ENCODE peak calls at places on chromosomes 7 and 10, in nine cellular contexts. B is heart left ventricle, P is neural crest cell, U is C1 segment of cervical spinal cord, F is GM03348, Q is Daoy, V is thoracic aorta, S is heart right ventricle, X is lower lobe of right lung. R is an unnamed sample.

GRCh38 chr7:28243861-28244260 is 63.3 kb upstream of the JAZF1 start:
- DNase-seq in B (no peak), U (no peak), Q (no peak), S (no peak), X (no peak), V (no peak), F (no peak), P (no peak), R (no peak)

GRCh38 chr7:105521731-105522458 is at the start of gene PUS7:
- DNase-seq in X (peak; percentile 91), V (peak; percentile 42), Q (peak; percentile 98), P (peak; percentile 74), B (peak; percentile 90), F (peak; percentile 98), U (peak; percentile 88), S (peak; percentile 87), R (peak; percentile 91)

GRCh38 chr7:19181634-19182033 is 36.4 kb upstream of the FERD3L start:
- DNase-seq in P (no peak), Q (no peak), X (no peak), V (no peak), F (no peak), B (no peak), S (no peak), U (no peak), R (no peak)

GRCh38 chr10:68135362-68135761 is 26.1 kb downstream of the MYPN start:
- DNase-seq in P (no peak), X (no peak), B (no peak), F (peak; percentile 50), S (no peak), U (no peak), Q (no peak), V (no peak), R (no peak)

GRCh38 chr10:47311900-47312662 is 10.2 kb upstream of the GDF2 start:
- DNase-seq in F (peak; percentile 94), P (peak; percentile 80), B (peak; percentile 83), X (peak; percentile 87), S (peak; percentile 79), U (peak; percentile 20), Q (peak; percentile 81), V (peak; percentile 60), R (peak; percentile 88)

GRCh38 chr10:17993361-17993760 is 41.6 kb downstream of the SLC39A12 start:
- DNase-seq in P (no peak), F (no peak), X (no peak), V (no peak), B (no peak), U (no peak), S (no peak), Q (no peak), R (no peak)

GRCh38 chr7:114819629-114820362 is 102.1 kb upstream of the MDFIC start:
- DNase-seq in Q (peak; percentile 95), U (no peak), X (no peak), F (peak; percentile 79), S (no peak), P (no peak), V (no peak), B (no peak), R (peak; percentile 21)

GRCh38 chr10:20714979-20715378 is 182.1 kb downstream of the NEBL start:
- DNase-seq in B (no peak), S (no peak), F (no peak), V (no peak), P (no peak), X (no peak), U (no peak), Q (no peak), R (no peak)

GRCh38 chr7:119377-120163 is 72.8 kb upstream of the FAM20C start:
- DNase-seq in S (peak; percentile 62), B (peak; percentile 57), V (no peak), X (peak; percentile 82), Q (no peak), F (no peak), U (no peak), P (no peak), R (no peak)

GRCh38 chr10:59680199-59680598 is 29.5 kb downstream of the SLC16A9 start:
- DNase-seq in U (no peak), F (no peak), Q (no peak), P (no peak), V (no peak), S (no peak), B (no peak), X (no peak), R (no peak)

GRCh38 chr7:106065560-106066500 is 46.3 kb downstream of the SYPL1 start:
- DNase-seq in U (no peak), F (no peak), B (no peak), V (no peak), Q (peak; percentile 42), P (no peak), X (no peak), S (no peak), R (no peak)

GRCh38 chr10:104937528-104937927 is 296.4 kb downstream of the SORCS3 start:
- DNase-seq in X (no peak), U (no peak), S (no peak), P (no peak), B (peak; percentile 25), Q (peak; percentile 7), F (peak; percentile 58), V (no peak), R (peak; percentile 57)

GRCh38 chr7:77450054-77450453 is 33.9 kb upstream of the GSAP start:
- DNase-seq in V (no peak), P (no peak), X (no peak), F (peak; percentile 30), S (no peak), U (no peak), B (no peak), Q (no peak), R (no peak)

GRCh38 chr7:148884049-148884298 is at the start of gene EZH2:
- DNase-seq in P (no peak), X (no peak), F (no peak), B (no peak), S (no peak), U (no peak), Q (no peak), V (no peak), R (no peak)